ENCODE peak calls at places on chromosomes 7 and 10, in seven cellular contexts. One of them, this sample, is unnamed.
A peak's percentile ranks its signal among the peaks of the same experiment; 100 is the strongest.

GRCh38 chr7:130273863-130274262 is 7.2 kb downstream of the CPA2 start:
- DNase-seq in fibroblast of lung: peak; percentile 94
- DNase-seq in ascending aorta: no peak
- DNase-seq in endothelial cell: peak; percentile 10
- DNase-seq in left ventricle myocardium inferior: no peak
- DNase-seq in epithelial cell of esophagus: peak; percentile 36
- DNase-seq in OCI-LY7: no peak
- DNase-seq in this sample: no peak

GRCh38 chr10:987906-988666 is at the start of gene GTPBP4:
- DNase-seq in ascending aorta: peak; percentile 84
- DNase-seq in endothelial cell: peak; percentile 88
- DNase-seq in OCI-LY7: peak; percentile 98
- DNase-seq in fibroblast of lung: peak; percentile 97
- DNase-seq in epithelial cell of esophagus: peak; percentile 99
- DNase-seq in left ventricle myocardium inferior: peak; percentile 99
- DNase-seq in this sample: peak; percentile 96

GRCh38 chr10:103685880-103686669 is 169.3 kb downstream of the SH3PXD2A start:
- DNase-seq in epithelial cell of esophagus: peak; percentile 50
- DNase-seq in OCI-LY7: peak; percentile 73
- DNase-seq in left ventricle myocardium inferior: peak; percentile 73
- DNase-seq in ascending aorta: no peak
- DNase-seq in endothelial cell: peak; percentile 81
- DNase-seq in fibroblast of lung: peak; percentile 78
- DNase-seq in this sample: peak; percentile 71

GRCh38 chr10:80161321-80162084 is 29.0 kb downstream of the PLAC9 start:
- DNase-seq in left ventricle myocardium inferior: no peak
- DNase-seq in epithelial cell of esophagus: no peak
- DNase-seq in fibroblast of lung: no peak
- DNase-seq in OCI-LY7: peak; percentile 39
- DNase-seq in ascending aorta: no peak
- DNase-seq in endothelial cell: peak; percentile 21
- DNase-seq in this sample: no peak

GRCh38 chr7:36310897-36311296 is 78.8 kb upstream of the ANLN start:
- DNase-seq in epithelial cell of esophagus: no peak
- DNase-seq in ascending aorta: no peak
- DNase-seq in endothelial cell: no peak
- DNase-seq in OCI-LY7: no peak
- DNase-seq in fibroblast of lung: no peak
- DNase-seq in left ventricle myocardium inferior: no peak
- DNase-seq in this sample: no peak

GRCh38 chr10:130174343-130174742 is 38.2 kb downstream of the GLRX3 start:
- DNase-seq in OCI-LY7: no peak
- DNase-seq in fibroblast of lung: peak; percentile 25
- DNase-seq in left ventricle myocardium inferior: no peak
- DNase-seq in epithelial cell of esophagus: no peak
- DNase-seq in ascending aorta: no peak
- DNase-seq in endothelial cell: no peak
- DNase-seq in this sample: no peak

GRCh38 chr10:31999261-31999660 is 57.0 kb downstream of the KIF5B start:
- DNase-seq in fibroblast of lung: no peak
- DNase-seq in epithelial cell of esophagus: no peak
- DNase-seq in ascending aorta: no peak
- DNase-seq in endothelial cell: no peak
- DNase-seq in left ventricle myocardium inferior: no peak
- DNase-seq in OCI-LY7: no peak
- DNase-seq in this sample: no peak

GRCh38 chr10:33817647-33818046 is 483.2 kb upstream of the NRP1 start:
- DNase-seq in left ventricle myocardium inferior: no peak
- DNase-seq in endothelial cell: no peak
- DNase-seq in fibroblast of lung: no peak
- DNase-seq in ascending aorta: no peak
- DNase-seq in epithelial cell of esophagus: no peak
- DNase-seq in OCI-LY7: no peak
- DNase-seq in this sample: no peak

GRCh38 chr10:130042386-130042785 is 68.2 kb downstream of the C10orf143 start:
- DNase-seq in fibroblast of lung: no peak
- DNase-seq in OCI-LY7: no peak
- DNase-seq in epithelial cell of esophagus: no peak
- DNase-seq in endothelial cell: no peak
- DNase-seq in left ventricle myocardium inferior: no peak
- DNase-seq in ascending aorta: no peak
- DNase-seq in this sample: no peak

GRCh38 chr10:88379575-88379974 is 203.5 kb downstream of the RNLS start:
- DNase-seq in ascending aorta: no peak
- DNase-seq in fibroblast of lung: peak; percentile 65
- DNase-seq in epithelial cell of esophagus: peak; percentile 79
- DNase-seq in endothelial cell: no peak
- DNase-seq in OCI-LY7: no peak
- DNase-seq in left ventricle myocardium inferior: no peak
- DNase-seq in this sample: no peak

GRCh38 chr7:113996405-113996804 is 77.6 kb upstream of the PPP1R3A start:
- DNase-seq in ascending aorta: no peak
- DNase-seq in epithelial cell of esophagus: peak; percentile 31
- DNase-seq in endothelial cell: no peak
- DNase-seq in left ventricle myocardium inferior: no peak
- DNase-seq in fibroblast of lung: peak; percentile 0
- DNase-seq in OCI-LY7: no peak
- DNase-seq in this sample: no peak

GRCh38 chr10:59175538-59176240 is 754 bp upstream of the PHYHIPL start:
- DNase-seq in endothelial cell: peak; percentile 24
- DNase-seq in ascending aorta: no peak
- DNase-seq in epithelial cell of esophagus: peak; percentile 8
- DNase-seq in fibroblast of lung: no peak
- DNase-seq in left ventricle myocardium inferior: no peak
- DNase-seq in OCI-LY7: no peak
- DNase-seq in this sample: no peak

GRCh38 chr7:22485189-22485588 is 14.8 kb downstream of the STEAP1B start:
- DNase-seq in fibroblast of lung: peak; percentile 27
- DNase-seq in ascending aorta: no peak
- DNase-seq in OCI-LY7: no peak
- DNase-seq in endothelial cell: no peak
- DNase-seq in epithelial cell of esophagus: no peak
- DNase-seq in left ventricle myocardium inferior: no peak
- DNase-seq in this sample: no peak

GRCh38 chr7:29609162-29610030 is 45.8 kb downstream of the PRR15 start:
- DNase-seq in fibroblast of lung: peak; percentile 40
- DNase-seq in epithelial cell of esophagus: peak; percentile 82
- DNase-seq in OCI-LY7: no peak
- DNase-seq in left ventricle myocardium inferior: no peak
- DNase-seq in endothelial cell: peak; percentile 16
- DNase-seq in ascending aorta: no peak
- DNase-seq in this sample: no peak

GRCh38 chr7:46525876-46526275 is 604.8 kb upstream of the IGFBP3 start:
- DNase-seq in endothelial cell: no peak
- DNase-seq in ascending aorta: no peak
- DNase-seq in epithelial cell of esophagus: peak; percentile 39
- DNase-seq in OCI-LY7: no peak
- DNase-seq in fibroblast of lung: no peak
- DNase-seq in left ventricle myocardium inferior: no peak
- DNase-seq in this sample: no peak

GRCh38 chr7:18700147-18700546 is 204.6 kb downstream of the HDAC9 start:
- DNase-seq in left ventricle myocardium inferior: no peak
- DNase-seq in endothelial cell: peak; percentile 26
- DNase-seq in OCI-LY7: peak; percentile 40
- DNase-seq in ascending aorta: no peak
- DNase-seq in fibroblast of lung: no peak
- DNase-seq in epithelial cell of esophagus: no peak
- DNase-seq in this sample: no peak

GRCh38 chr10:43926875-43927406 is 278.3 kb upstream of the ZNF32 start:
- DNase-seq in epithelial cell of esophagus: no peak
- DNase-seq in left ventricle myocardium inferior: no peak
- DNase-seq in fibroblast of lung: no peak
- DNase-seq in OCI-LY7: no peak
- DNase-seq in endothelial cell: no peak
- DNase-seq in ascending aorta: no peak
- DNase-seq in this sample: no peak

GRCh38 chr7:11427686-11428273 is 404.2 kb downstream of the THSD7A start:
- DNase-seq in endothelial cell: peak; percentile 9
- DNase-seq in ascending aorta: no peak
- DNase-seq in epithelial cell of esophagus: peak; percentile 75
- DNase-seq in OCI-LY7: peak; percentile 56
- DNase-seq in fibroblast of lung: peak; percentile 86
- DNase-seq in left ventricle myocardium inferior: no peak
- DNase-seq in this sample: no peak

GRCh38 chr7:131909151-131909768 is 352.8 kb upstream of the PODXL start:
- DNase-seq in fibroblast of lung: no peak
- DNase-seq in ascending aorta: no peak
- DNase-seq in endothelial cell: peak; percentile 26
- DNase-seq in OCI-LY7: no peak
- DNase-seq in left ventricle myocardium inferior: no peak
- DNase-seq in epithelial cell of esophagus: no peak
- DNase-seq in this sample: no peak

GRCh38 chr7:1646391-1646790 is 23.7 kb upstream of the ELFN1 start:
- DNase-seq in OCI-LY7: no peak
- DNase-seq in epithelial cell of esophagus: no peak
- DNase-seq in endothelial cell: no peak
- DNase-seq in fibroblast of lung: no peak
- DNase-seq in ascending aorta: no peak
- DNase-seq in left ventricle myocardium inferior: peak; percentile 9
- DNase-seq in this sample: no peak

GRCh38 chr10:14016011-14016536 is 314.6 kb downstream of the FRMD4A start:
- DNase-seq in fibroblast of lung: peak; percentile 40
- DNase-seq in epithelial cell of esophagus: no peak
- DNase-seq in ascending aorta: peak; percentile 16
- DNase-seq in endothelial cell: no peak
- DNase-seq in OCI-LY7: no peak
- DNase-seq in left ventricle myocardium inferior: peak; percentile 64
- DNase-seq in this sample: no peak

GRCh38 chr10:69908071-69908470 is 106.4 kb downstream of the COL13A1 start:
- DNase-seq in endothelial cell: no peak
- DNase-seq in ascending aorta: no peak
- DNase-seq in epithelial cell of esophagus: no peak
- DNase-seq in OCI-LY7: no peak
- DNase-seq in fibroblast of lung: no peak
- DNase-seq in left ventricle myocardium inferior: no peak
- DNase-seq in this sample: no peak

GRCh38 chr10:3631709-3632330 is 153.2 kb downstream of the KLF6 start:
- DNase-seq in epithelial cell of esophagus: peak; percentile 24
- DNase-seq in ascending aorta: no peak
- DNase-seq in endothelial cell: no peak
- DNase-seq in left ventricle myocardium inferior: no peak
- DNase-seq in OCI-LY7: no peak
- DNase-seq in fibroblast of lung: no peak
- DNase-seq in this sample: no peak

GRCh38 chr10:107740962-107741690 is 576.6 kb upstream of the SORCS1 start:
- DNase-seq in fibroblast of lung: no peak
- DNase-seq in endothelial cell: no peak
- DNase-seq in OCI-LY7: no peak
- DNase-seq in epithelial cell of esophagus: peak; percentile 16
- DNase-seq in ascending aorta: no peak
- DNase-seq in left ventricle myocardium inferior: no peak
- DNase-seq in this sample: no peak

GRCh38 chr10:72409167-72409566 is 54.4 kb upstream of the DNAJB12 start:
- DNase-seq in fibroblast of lung: no peak
- DNase-seq in ascending aorta: no peak
- DNase-seq in OCI-LY7: no peak
- DNase-seq in left ventricle myocardium inferior: no peak
- DNase-seq in endothelial cell: no peak
- DNase-seq in epithelial cell of esophagus: no peak
- DNase-seq in this sample: no peak

GRCh38 chr10:86068532-86069337 is 297.9 kb downstream of the GRID1 start:
- DNase-seq in fibroblast of lung: no peak
- DNase-seq in OCI-LY7: peak; percentile 3
- DNase-seq in epithelial cell of esophagus: no peak
- DNase-seq in endothelial cell: no peak
- DNase-seq in ascending aorta: no peak
- DNase-seq in left ventricle myocardium inferior: no peak
- DNase-seq in this sample: no peak
- TF ChIP-seq CTCF in fibroblast of lung: no peak
- TF ChIP-seq CTCF in OCI-LY7: no peak
- TF ChIP-seq CTCF in epithelial cell of esophagus: no peak
- TF ChIP-seq CTCF in endothelial cell: no peak
- TF ChIP-seq CTCF in ascending aorta: no peak
- TF ChIP-seq CTCF in left ventricle myocardium inferior: peak; percentile 17
- TF ChIP-seq CTCF in this sample: no peak

DNA sequence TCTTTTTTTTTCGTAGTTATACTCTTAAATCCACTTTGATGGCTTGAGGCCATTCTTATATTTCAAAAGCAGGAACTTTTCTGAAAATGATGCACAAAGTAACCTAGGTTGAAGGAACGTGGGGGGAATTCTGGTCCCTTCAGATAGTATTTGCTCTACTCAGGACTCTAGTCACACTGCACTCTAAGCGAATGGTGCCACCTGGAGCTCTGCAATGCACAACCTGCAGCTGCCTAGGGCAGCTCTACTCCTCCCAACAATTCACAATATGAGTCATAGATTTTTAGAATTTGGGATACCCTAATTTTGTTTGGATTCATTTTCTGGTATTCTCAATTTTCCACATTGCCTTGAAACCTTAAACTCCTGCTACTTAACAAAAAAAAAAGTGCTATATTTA is 17.3 kb downstream of the SYPL1 start:
- DNase-seq in left ventricle myocardium inferior: no peak
- DNase-seq in epithelial cell of esophagus: peak; percentile 34
- DNase-seq in fibroblast of lung: no peak
- DNase-seq in endothelial cell: no peak
- DNase-seq in OCI-LY7: peak; percentile 39
- DNase-seq in ascending aorta: no peak
- DNase-seq in this sample: no peak
- TF ChIP-seq CTCF in left ventricle myocardium inferior: no peak
- TF ChIP-seq CTCF in epithelial cell of esophagus: peak; percentile 48
- TF ChIP-seq CTCF in fibroblast of lung: no peak
- TF ChIP-seq CTCF in endothelial cell: no peak
- TF ChIP-seq CTCF in OCI-LY7: peak; percentile 65
- TF ChIP-seq CTCF in ascending aorta: no peak
- TF ChIP-seq CTCF in this sample: no peak

GRCh38 chr7:105531797-105532671 is at the start of gene RINT1:
- DNase-seq in epithelial cell of esophagus: peak; percentile 91
- DNase-seq in endothelial cell: peak; percentile 95
- DNase-seq in left ventricle myocardium inferior: peak; percentile 87
- DNase-seq in ascending aorta: peak; percentile 66
- DNase-seq in OCI-LY7: peak; percentile 95
- DNase-seq in fibroblast of lung: peak; percentile 92
- DNase-seq in this sample: peak; percentile 62
- TF ChIP-seq CTCF in epithelial cell of esophagus: peak; percentile 87
- TF ChIP-seq CTCF in endothelial cell: no peak
- TF ChIP-seq CTCF in left ventricle myocardium inferior: peak; percentile 79
- TF ChIP-seq CTCF in ascending aorta: peak; percentile 75
- TF ChIP-seq CTCF in OCI-LY7: peak; percentile 85
- TF ChIP-seq CTCF in fibroblast of lung: peak; percentile 71
- TF ChIP-seq CTCF in this sample: no peak

GRCh38 chr10:86684305-86684704 is 16.0 kb downstream of the LDB3 start:
- DNase-seq in fibroblast of lung: peak; percentile 18
- DNase-seq in epithelial cell of esophagus: no peak
- DNase-seq in OCI-LY7: no peak
- DNase-seq in left ventricle myocardium inferior: peak; percentile 71
- DNase-seq in endothelial cell: peak; percentile 68
- DNase-seq in ascending aorta: no peak
- DNase-seq in this sample: no peak
- TF ChIP-seq CTCF in fibroblast of lung: peak; percentile 38
- TF ChIP-seq CTCF in epithelial cell of esophagus: peak; percentile 10
- TF ChIP-seq CTCF in OCI-LY7: peak; percentile 38
- TF ChIP-seq CTCF in left ventricle myocardium inferior: peak; percentile 69
- TF ChIP-seq CTCF in endothelial cell: peak; percentile 46
- TF ChIP-seq CTCF in ascending aorta: peak; percentile 60
- TF ChIP-seq CTCF in this sample: no peak

GRCh38 chr10:119644215-119644826 is 6.9 kb upstream of the BAG3 start:
- DNase-seq in epithelial cell of esophagus: no peak
- DNase-seq in endothelial cell: no peak
- DNase-seq in ascending aorta: no peak
- DNase-seq in fibroblast of lung: no peak
- DNase-seq in left ventricle myocardium inferior: no peak
- DNase-seq in OCI-LY7: no peak
- DNase-seq in this sample: no peak
- TF ChIP-seq CTCF in epithelial cell of esophagus: no peak
- TF ChIP-seq CTCF in endothelial cell: no peak
- TF ChIP-seq CTCF in ascending aorta: no peak
- TF ChIP-seq CTCF in fibroblast of lung: no peak
- TF ChIP-seq CTCF in left ventricle myocardium inferior: no peak
- TF ChIP-seq CTCF in OCI-LY7: peak; percentile 43
- TF ChIP-seq CTCF in this sample: no peak

GRCh38 chr7:151152935-151153513 is 14.5 kb downstream of the GBX1 start:
- DNase-seq in endothelial cell: no peak
- DNase-seq in ascending aorta: no peak
- DNase-seq in OCI-LY7: no peak
- DNase-seq in left ventricle myocardium inferior: no peak
- DNase-seq in fibroblast of lung: no peak
- DNase-seq in epithelial cell of esophagus: no peak
- DNase-seq in this sample: no peak
- TF ChIP-seq CTCF in endothelial cell: no peak
- TF ChIP-seq CTCF in ascending aorta: no peak
- TF ChIP-seq CTCF in OCI-LY7: peak; percentile 14
- TF ChIP-seq CTCF in left ventricle myocardium inferior: no peak
- TF ChIP-seq CTCF in fibroblast of lung: peak; percentile 21
- TF ChIP-seq CTCF in epithelial cell of esophagus: peak; percentile 18
- TF ChIP-seq CTCF in this sample: no peak